ENCODE peak calls at places on chromosomes 6 and 20, in seven cellular contexts. X is IMR-90, C is mesenchymal stem cell, K is neuronal stem cell, U is trophoblast cell, J is mesendoderm, Y is H1. N is an unnamed sample.

GRCh38 chr20:63456429-63457284 is 15.8 kb downstream of the KCNQ2 start:
- DNase-seq in K (no peak), Y (no peak), U (no peak), X (no peak), C (no peak), J (no peak), N (no peak)

GRCh38 chr6:85494551-85495337 is 44.9 kb downstream of the NT5E start:
- DNase-seq in Y (no peak), C (peak), J (no peak), X (peak), U (peak), K (no peak), N (no peak)

GRCh38 chr6:31582230-31582601 is at the start of gene LTB:
- DNase-seq in U (no peak), C (no peak), Y (no peak), J (no peak), X (no peak), K (no peak), N (no peak)

GRCh38 chr6:68139130-68139529 is 496.0 kb upstream of the ADGRB3 start:
- DNase-seq in U (no peak), X (no peak), K (peak), C (no peak), J (peak), Y (no peak), N (peak)

GRCh38 chr20:25295386-25296093 is 47.7 kb downstream of the PYGB start:
- DNase-seq in Y (no peak), U (no peak), C (no peak), K (no peak), X (no peak), J (peak), N (peak)

GRCh38 chr6:25602680-25602982 is 49.4 kb upstream of the SCGN start:
- DNase-seq in Y (no peak), X (no peak), U (no peak), C (no peak), J (no peak), K (no peak), N (no peak)

GRCh38 chr6:158010591-158011477 is 29.2 kb downstream of the SYNJ2 start:
- DNase-seq in X (no peak), K (no peak), U (no peak), Y (no peak), J (no peak), C (no peak), N (no peak)

GRCh38 chr6:154319231-154319858 is 37.3 kb downstream of the IPCEF1 start:
- DNase-seq in X (peak), C (peak), K (no peak), U (no peak), Y (no peak), J (no peak), N (no peak)

GRCh38 chr6:38131527-38131965 is 312.0 kb downstream of the ZFAND3 start:
- DNase-seq in X (peak), J (no peak), K (no peak), C (peak), Y (no peak), U (peak), N (no peak)

GRCh38 chr6:73565767-73566485 is 45.1 kb upstream of the EEF1A1 start:
- DNase-seq in C (no peak), U (peak), Y (no peak), X (peak), K (peak), J (peak), N (peak)

GRCh38 chr6:68615965-68616364 is 19.1 kb upstream of the ADGRB3 start:
- DNase-seq in Y (no peak), K (no peak), J (no peak), X (no peak), U (no peak), C (no peak), N (no peak)

GRCh38 chr6:158847786-158848185 is 28.6 kb upstream of the EZR start:
- DNase-seq in J (no peak), U (no peak), Y (no peak), K (no peak), C (no peak), X (no peak), N (no peak)

GRCh38 chr20:36303020-36303595 is 3.0 kb upstream of the DLGAP4 start:
- DNase-seq in K (no peak), U (no peak), J (no peak), Y (no peak), C (no peak), X (no peak), N (no peak)

GRCh38 chr20:47610247-47610944 is 108.7 kb downstream of the NCOA3 start:
- DNase-seq in X (peak), J (peak), K (no peak), C (peak), U (no peak), Y (no peak), N (no peak)

GRCh38 chr20:19185083-19185482 is 27.4 kb upstream of the SLC24A3 start:
- DNase-seq in J (no peak), X (no peak), Y (no peak), C (no peak), K (no peak), U (no peak), N (no peak)

GRCh38 chr20:17854307-17854903 is 114.2 kb downstream of the SNX5 start:
- DNase-seq in X (peak), U (no peak), J (peak), K (no peak), C (peak), Y (no peak), N (peak)

GRCh38 chr6:32624565-32624964 is 12.6 kb upstream of the HLA-DQA1 start:
- DNase-seq in J (no peak), Y (no peak), U (no peak), X (no peak), C (no peak), K (no peak), N (no peak)

GRCh38 chr6:113078791-113079190 is 731.7 kb downstream of the RFPL4B start:
- DNase-seq in C (no peak), J (no peak), Y (no peak), X (no peak), K (no peak), U (no peak), N (no peak)

GRCh38 chr20:24753136-24753535 is 195.9 kb upstream of the CST7 start:
- DNase-seq in Y (no peak), U (no peak), C (no peak), K (no peak), X (no peak), J (no peak), N (peak)

GRCh38 chr6:1716396-1716795 is 106.7 kb downstream of the FOXC1 start:
- DNase-seq in C (no peak), K (no peak), X (no peak), Y (no peak), J (no peak), U (no peak), N (no peak)

GRCh38 chr20:59604770-59605665 is 678 bp downstream of the PHACTR3 start:
- DNase-seq in K (peak), X (no peak), Y (peak), C (no peak), J (peak), U (no peak), N (peak)

GRCh38 chr6:169160091-169160854 is 93.4 kb downstream of the THBS2 start:
- DNase-seq in Y (no peak), K (no peak), U (no peak), C (no peak), J (no peak), X (no peak), N (no peak)

GRCh38 chr6:169159331-169159730 is 94.3 kb downstream of the THBS2 start:
- DNase-seq in C (no peak), U (no peak), Y (no peak), X (no peak), K (no peak), J (no peak), N (no peak)

GRCh38 chr6:169161572-169162167 is 92.0 kb downstream of the THBS2 start:
- DNase-seq in Y (no peak), K (no peak), J (no peak), C (no peak), X (peak), U (no peak), N (no peak)

GRCh38 chr6:169162249-169162967 is 91.2 kb downstream of the THBS2 start:
- DNase-seq in Y (no peak), X (no peak), U (no peak), J (no peak), C (no peak), K (no peak), N (no peak)

GRCh38 chr6:169160855-169161560 is 92.6 kb downstream of the THBS2 start:
- DNase-seq in J (no peak), U (no peak), X (no peak), C (no peak), Y (no peak), K (no peak), N (no peak)
- H3K4ac ChIP-seq in J (no peak), U (no peak), X (peak), C (no peak), Y (no peak), K (no peak), N (no peak)

GRCh38 chr6:90294008-90294511 is 2.6 kb downstream of the BACH2 start:
- DNase-seq in J (no peak), C (no peak), Y (no peak), X (no peak), U (no peak), K (no peak), N (no peak)
- H3K4ac ChIP-seq in J (no peak), C (no peak), Y (no peak), X (no peak), U (no peak), K (no peak), N (no peak)

GRCh38 chr6:16512585-16513109 is 248.6 kb downstream of the ATXN1 start:
- DNase-seq in C (no peak), K (no peak), Y (no peak), U (no peak), X (no peak), J (no peak), N (no peak)
- H3K4ac ChIP-seq in C (no peak), K (no peak), Y (no peak), U (no peak), X (no peak), J (no peak), N (no peak)

DNA sequence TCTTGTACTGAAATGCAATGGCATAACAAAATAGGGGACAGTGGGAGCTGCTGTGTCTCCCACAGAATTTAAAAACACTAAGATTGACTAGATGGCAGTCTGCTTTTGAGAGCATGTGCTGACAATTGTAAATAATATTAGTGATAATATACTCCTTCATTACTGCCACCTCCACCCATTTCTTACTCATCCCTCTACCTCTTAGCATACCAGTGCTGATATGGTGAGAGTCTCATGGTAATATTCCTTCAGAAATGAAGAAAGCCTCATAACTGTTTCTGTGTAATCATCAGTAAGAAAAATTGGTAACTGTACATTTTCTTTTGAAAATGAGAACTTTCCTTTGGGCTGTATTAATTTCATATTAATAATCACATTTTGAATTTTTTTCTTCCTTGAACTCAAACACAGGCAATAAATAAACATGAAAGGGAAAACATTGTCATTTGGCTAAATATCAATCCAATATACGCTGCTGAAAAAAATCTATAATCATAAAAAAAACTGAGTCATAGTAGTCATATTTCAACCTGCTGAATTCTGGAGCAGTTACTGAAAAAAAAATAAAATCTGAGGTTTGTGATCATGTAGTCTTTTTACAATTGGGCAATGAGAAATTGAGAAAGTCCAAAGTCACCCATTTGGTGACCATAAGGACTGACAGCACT is 34.6 kb downstream of the FAM83B start:
- DNase-seq in X (no peak), C (no peak), K (no peak), Y (no peak), U (no peak), J (no peak), N (no peak)
- H3K4ac ChIP-seq in X (no peak), C (no peak), K (no peak), Y (no peak), U (no peak), J (no peak), N (no peak)

DNA sequence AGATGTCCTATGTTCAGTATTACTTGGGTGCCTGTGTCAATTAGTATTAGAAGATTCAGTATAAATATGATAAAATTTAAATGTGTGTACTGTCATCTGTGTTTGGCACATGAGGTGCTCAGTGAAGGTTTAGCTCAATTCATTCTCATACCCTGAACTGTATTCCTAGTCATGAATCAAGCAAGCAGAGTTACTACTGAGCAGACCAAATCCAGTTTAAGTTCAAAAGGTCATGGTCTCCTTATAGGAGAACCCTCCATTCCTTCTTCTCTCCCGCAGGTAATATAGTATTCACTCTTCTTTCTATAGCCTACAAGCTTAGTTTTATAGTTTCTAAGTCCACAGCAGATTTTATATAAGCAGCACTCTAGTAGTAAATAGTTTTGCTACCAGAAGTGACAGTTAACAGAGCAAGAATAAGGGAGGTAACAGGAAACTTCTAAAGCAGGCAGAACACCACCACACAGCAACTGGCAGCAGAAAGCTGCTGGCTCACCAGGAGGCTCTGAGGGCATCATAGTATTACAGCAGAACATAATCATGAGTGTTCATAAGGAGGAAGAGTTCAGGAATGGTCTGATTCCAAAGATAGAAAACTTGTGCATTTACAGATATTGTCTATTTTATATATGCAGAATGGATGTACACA is 133.2 kb downstream of the SLC16A10 start:
- DNase-seq in J (no peak), Y (no peak), K (no peak), U (no peak), X (no peak), C (no peak), N (no peak)
- H3K4ac ChIP-seq in J (no peak), Y (no peak), K (no peak), U (no peak), X (no peak), C (no peak), N (no peak)

DNA sequence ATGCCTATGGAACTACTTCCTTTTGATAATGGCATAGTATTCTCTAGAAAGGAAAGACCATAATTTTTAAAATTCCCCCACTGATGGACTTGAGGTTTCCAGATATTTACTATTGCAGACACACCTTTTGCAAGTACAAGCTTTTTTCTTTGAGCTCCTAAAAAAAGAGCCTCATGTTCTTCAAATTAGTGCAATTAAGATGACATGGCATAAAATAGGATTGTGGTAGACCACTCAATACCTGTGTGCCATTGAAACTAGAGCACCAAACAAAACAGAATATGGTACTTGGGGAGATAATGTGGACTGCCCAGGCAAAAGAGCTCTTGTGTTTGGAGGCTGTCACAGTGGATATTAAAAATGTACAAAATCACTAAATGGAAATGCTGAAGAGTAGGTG is 19.0 kb upstream of the LAMA2 start:
- DNase-seq in U (no peak), X (no peak), K (no peak), J (no peak), C (no peak), Y (no peak), N (no peak)
- H3K4ac ChIP-seq in U (no peak), X (no peak), K (no peak), J (no peak), C (no peak), Y (no peak), N (no peak)

GRCh38 chr6:129252377-129253071 is 369.6 kb downstream of the LAMA2 start:
- DNase-seq in C (peak), K (no peak), X (peak), U (no peak), Y (no peak), J (no peak), N (no peak)
- H3K4ac ChIP-seq in C (no peak), K (no peak), X (no peak), U (no peak), Y (no peak), J (no peak), N (no peak)

GRCh38 chr6:21107796-21108195 is 485.8 kb upstream of the SOX4 start:
- DNase-seq in X (no peak), U (no peak), Y (no peak), C (no peak), K (no peak), J (no peak), N (no peak)
- H3K4ac ChIP-seq in X (no peak), U (no peak), Y (no peak), C (no peak), K (no peak), J (no peak), N (no peak)

N was measured in H9.